ENCODE peak calls at places on chromosomes 13 and 19, in seven cellular contexts. W is tibial artery, P is SK-N-SH, R is body of pancreas, O is fibroblast of lung, S is cardiac muscle cell, E is adipocyte. Y is an unnamed sample.

GRCh38 chr19:30691767-30692516 is 319.8 kb downstream of the ZNF536 start:
- DNase-seq in O (no peak), S (no peak), W (no peak), R (no peak), P (peak; percentile 66), E (peak; percentile 6), Y (no peak)

GRCh38 chr19:1438035-1438932 is at the start of gene RPS15:
- DNase-seq in O (peak; percentile 91), P (peak; percentile 96), S (peak; percentile 95), R (peak; percentile 97), W (peak; percentile 96), E (peak; percentile 98), Y (peak; percentile 77)

GRCh38 chr19:35038623-35039512 is 2.7 kb upstream of the HPN start:
- DNase-seq in P (peak; percentile 44), R (peak; percentile 53), E (no peak), O (peak; percentile 7), S (no peak), W (no peak), Y (no peak)

GRCh38 chr19:6588508-6589345 is 2.2 kb downstream of the CD70 start:
- DNase-seq in R (no peak), P (no peak), W (no peak), E (no peak), S (no peak), O (no peak), Y (no peak)

GRCh38 chr19:6767357-6768235 is at the start of gene SH2D3A:
- DNase-seq in S (peak; percentile 79), R (peak; percentile 96), O (peak; percentile 11), P (peak; percentile 60), E (peak; percentile 36), W (no peak), Y (peak; percentile 81)

GRCh38 chr13:52450012-52450792 is at the start of gene VPS36:
- DNase-seq in R (peak; percentile 96), W (peak; percentile 97), O (peak; percentile 87), E (peak; percentile 99), P (peak; percentile 97), S (peak; percentile 99), Y (peak; percentile 76)

GRCh38 chr19:21022996-21023395 is 2.5 kb downstream of the ZNF430 start:
- DNase-seq in W (no peak), P (no peak), O (peak; percentile 85), R (no peak), E (peak; percentile 73), S (no peak), Y (no peak)

GRCh38 chr13:36919206-36919832 is 719 bp downstream of the SMAD9 start:
- DNase-seq in P (peak; percentile 75), R (peak; percentile 15), W (peak; percentile 79), S (peak; percentile 87), E (peak; percentile 70), O (peak; percentile 37), Y (no peak)

GRCh38 chr13:71722206-71722605 is 144.8 kb downstream of the DACH1 start:
- DNase-seq in E (no peak), P (no peak), S (no peak), R (no peak), O (peak; percentile 41), W (no peak), Y (no peak)

GRCh38 chr13:42022796-42023493 is 25.5 kb upstream of the DGKH start:
- DNase-seq in W (no peak), P (no peak), R (no peak), S (no peak), E (no peak), O (peak; percentile 63), Y (no peak)

GRCh38 chr19:55585658-55586339 is 5.2 kb upstream of the ZNF579 start:
- DNase-seq in E (peak; percentile 75), S (peak; percentile 87), P (peak; percentile 93), O (peak; percentile 82), R (peak; percentile 82), W (peak; percentile 78), Y (no peak)

GRCh38 chr13:25906211-25906661 is 145.6 kb downstream of the SHISA2 start:
- DNase-seq in O (no peak), W (no peak), R (no peak), E (no peak), S (no peak), P (no peak), Y (no peak)

GRCh38 chr19:42468273-42468796 is 25.6 kb upstream of the CXCL17 start:
- DNase-seq in O (peak; percentile 62), E (peak; percentile 82), W (no peak), R (no peak), S (no peak), P (no peak), Y (peak; percentile 36)

GRCh38 chr19:40216777-40217026 is 1.5 kb downstream of the TTC9B start:
- DNase-seq in P (no peak), W (no peak), E (no peak), S (no peak), O (no peak), R (no peak), Y (no peak)

GRCh38 chr13:33132644-33133440 is 116.6 kb downstream of the KL start:
- DNase-seq in W (no peak), S (no peak), R (no peak), P (no peak), E (peak; percentile 86), O (peak; percentile 74), Y (no peak)

GRCh38 chr13:83531022-83531421 is 351.3 kb downstream of the SLITRK1 start:
- DNase-seq in E (no peak), O (no peak), R (no peak), P (no peak), W (no peak), S (peak; percentile 36), Y (no peak)

GRCh38 chr13:43804461-43805070 is 17.8 kb upstream of the ENOX1 start:
- DNase-seq in O (peak; percentile 54), S (peak; percentile 76), P (peak; percentile 66), E (peak; percentile 93), W (no peak), R (no peak), Y (peak; percentile 12)

GRCh38 chr19:2616741-2617392 is 85.6 kb downstream of the GNG7 start:
- DNase-seq in S (no peak), E (no peak), P (no peak), W (peak; percentile 80), O (no peak), R (no peak), Y (no peak)

GRCh38 chr13:26629260-26629659 is 71.8 kb downstream of the WASF3 start:
- DNase-seq in P (no peak), R (no peak), W (no peak), E (no peak), O (no peak), S (no peak), Y (no peak)

GRCh38 chr13:51549593-51549992 is 34.7 kb upstream of the WDFY2 start:
- DNase-seq in W (no peak), E (no peak), O (peak; percentile 41), S (no peak), R (no peak), P (no peak), Y (no peak)

GRCh38 chr13:106710267-106710666 is 142.3 kb upstream of the ARGLU1 start:
- DNase-seq in W (no peak), S (no peak), O (peak; percentile 4), R (no peak), E (peak; percentile 54), P (no peak), Y (no peak)

GRCh38 chr19:28061111-28061510 is 1151.8 kb downstream of the UQCRFS1 start:
- DNase-seq in W (no peak), P (no peak), S (no peak), E (no peak), O (no peak), R (peak; percentile 32), Y (no peak)

GRCh38 chr19:43711751-43712355 is 4.0 kb upstream of the IRGC start:
- DNase-seq in W (no peak), E (no peak), R (no peak), P (no peak), S (no peak), O (no peak), Y (peak; percentile 56)

DNA sequence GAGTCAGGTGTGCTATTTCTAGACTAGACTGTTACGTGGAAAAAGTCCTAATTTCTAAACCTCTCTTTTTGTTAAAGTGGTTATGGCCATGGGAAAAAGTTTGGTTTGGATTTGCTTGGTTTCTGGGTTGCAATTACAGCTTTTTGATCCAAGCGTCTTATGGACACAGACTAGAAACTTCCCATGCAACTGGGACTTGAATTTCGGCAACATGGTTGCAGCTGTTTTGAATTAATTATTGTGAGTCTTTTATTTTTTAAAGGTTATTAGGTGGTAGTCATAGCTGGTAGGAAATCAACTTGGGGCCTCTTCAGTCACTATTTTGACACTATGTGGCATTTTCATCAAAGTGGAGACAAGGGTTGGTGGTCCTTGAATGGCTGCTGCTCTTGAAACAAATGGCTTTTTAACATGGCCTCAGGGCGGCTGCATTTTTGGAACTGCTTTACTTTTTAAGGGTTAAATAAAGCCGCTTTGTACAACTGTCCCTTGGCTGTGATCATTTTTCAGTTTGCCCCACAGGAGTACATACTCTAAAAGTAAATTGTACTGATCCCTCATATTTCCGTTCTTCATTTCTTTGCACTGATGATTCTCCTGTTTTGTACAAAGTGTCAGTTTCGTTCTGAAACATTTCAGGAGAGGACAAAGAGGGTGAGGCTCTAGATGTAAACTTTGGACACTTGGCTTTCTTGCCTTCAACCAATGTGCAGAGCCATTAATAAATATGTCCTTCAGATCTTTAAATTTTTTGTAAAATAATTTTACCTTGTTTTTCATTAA is 15.9 kb downstream of the HNRNPM start:
- DNase-seq in R (no peak), O (no peak), E (peak; percentile 18), S (no peak), W (no peak), P (no peak), Y (no peak)
- H3K4me3 ChIP-seq in R (no peak overlapping the region), O (no peak overlapping the region), E (peak overlapping the region; percentile 54), S (no peak overlapping the region), W (no peak overlapping the region), P (no peak overlapping the region), Y (no peak overlapping the region)

GRCh38 chr13:113819731-113820715 is 43.9 kb downstream of the GAS6 start:
- DNase-seq in O (no peak), W (no peak), S (no peak), P (no peak), R (no peak), E (no peak), Y (no peak)
- H3K4me3 ChIP-seq in O (no peak overlapping the region), W (peak overlapping the region; percentile 7), S (no peak overlapping the region), P (no peak overlapping the region), R (no peak overlapping the region), E (peak overlapping the region; percentile 48), Y (peak overlapping the region; percentile 43)

GRCh38 chr13:94968040-94968756 is 255.9 kb upstream of the SOX21 start:
- DNase-seq in W (no peak), R (no peak), P (peak; percentile 66), E (peak; percentile 34), O (peak; percentile 20), S (peak; percentile 71), Y (no peak)
- H3K4me3 ChIP-seq in W (no peak overlapping the region), R (no peak overlapping the region), P (peak overlapping the region; percentile 39), E (peak overlapping the region; percentile 74), O (peak overlapping the region; percentile 37), S (peak overlapping the region; percentile 46), Y (no peak overlapping the region)

DNA sequence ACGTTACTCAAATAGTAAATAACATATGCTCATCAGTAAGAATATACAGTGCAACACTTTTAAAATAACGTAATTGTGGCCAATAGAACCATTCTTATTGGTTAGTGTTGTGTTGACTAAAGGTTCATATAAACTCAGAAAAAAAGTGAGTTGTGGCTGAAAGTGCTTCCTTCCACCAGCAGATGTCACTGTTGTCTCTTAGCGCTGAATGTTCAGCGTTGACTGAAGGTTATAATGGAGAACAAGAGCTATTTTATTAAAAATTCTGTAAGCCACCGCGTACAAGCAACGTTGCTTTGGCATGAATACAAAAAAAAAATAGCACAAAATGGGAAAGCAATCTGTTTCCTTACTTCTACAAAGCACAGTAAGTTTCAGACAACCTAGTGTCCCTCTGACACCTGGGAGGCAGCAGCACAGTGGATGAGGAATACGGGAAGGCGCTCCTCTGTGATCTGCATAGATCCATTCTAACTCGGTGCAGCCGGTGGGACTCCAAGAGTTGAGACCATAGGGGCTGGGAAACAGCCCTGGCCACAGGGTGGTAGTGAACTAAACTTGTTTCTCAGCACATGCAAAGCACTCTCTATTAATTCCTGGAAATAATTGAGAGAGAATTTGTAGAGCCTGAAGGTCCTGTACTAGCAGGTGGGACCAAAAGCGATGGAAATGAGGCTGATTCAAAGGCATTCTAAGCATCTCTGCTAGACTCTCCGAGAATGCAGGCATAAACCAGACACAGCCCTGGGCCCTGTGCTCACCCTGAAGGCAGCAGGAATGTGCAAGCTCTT is 23.9 kb upstream of the OXGR1 start:
- DNase-seq in P (peak; percentile 41), S (peak; percentile 68), O (peak; percentile 49), E (peak; percentile 85), W (no peak), R (peak; percentile 33), Y (peak; percentile 30)
- H3K4me3 ChIP-seq in P (no peak overlapping the region), S (peak overlapping the region; percentile 4), O (no peak overlapping the region), E (no peak overlapping the region), W (no peak overlapping the region), R (no peak overlapping the region), Y (no peak overlapping the region)